ENCODE peak calls at places on chromosomes 7 and 10, in four cellular contexts. P is body of pancreas; F is activated effector memory CD4-positive, alpha-beta T cell treated with anti-CD3 and anti-CD28 coated beads, Interleukin-2, amount 50 U/mL, for 16 hours; K is cardiac muscle cell. D is an unnamed sample.
A peak's percentile ranks its signal among the peaks of the same experiment; 100 is the strongest.

GRCh38 chr7:109864263-109864662 is 1226.7 kb upstream of the LRRN3 start:
- DNase-seq in P (no peak), F (no peak), K (no peak), D (no peak)

GRCh38 chr7:32890553-32891045 is 961 bp downstream of the KBTBD2 start:
- DNase-seq in P (peak; percentile 29), F (peak; percentile 68), K (peak; percentile 81), D (peak; percentile 53)

GRCh38 chr10:22821501-22821900 is 106.4 kb upstream of the ARMC3 start:
- DNase-seq in K (peak; percentile 71), F (no peak), P (no peak), D (no peak)

GRCh38 chr7:12056381-12056780 is 154.7 kb upstream of the TMEM106B start:
- DNase-seq in F (no peak), K (peak; percentile 2), P (no peak), D (no peak)

GRCh38 chr10:27865221-27865635 is 119.6 kb upstream of the MKX start:
- DNase-seq in F (no peak), K (no peak), P (no peak), D (no peak)

GRCh38 chr10:123573236-123574147 is 92.7 kb upstream of the GPR26 start:
- DNase-seq in P (peak; percentile 73), F (peak; percentile 76), K (peak; percentile 27), D (peak; percentile 40)

GRCh38 chr10:103458720-103459119 is at the start of gene CALHM1:
- DNase-seq in P (no peak), K (no peak), F (no peak), D (no peak)

GRCh38 chr7:121278120-121279021 is 50.4 kb upstream of the WNT16 start:
- DNase-seq in K (peak; percentile 48), F (no peak), P (no peak), D (no peak)

GRCh38 chr7:112422842-112423496 is 27.3 kb upstream of the IFRD1 start:
- DNase-seq in P (peak; percentile 89), K (peak; percentile 96), F (peak; percentile 64), D (peak; percentile 84)

GRCh38 chr10:127888526-127889312 is 4.0 kb downstream of the CLRN3 start:
- DNase-seq in K (no peak), F (no peak), P (no peak), D (no peak)

GRCh38 chr10:79443338-79444242 is 1.8 kb downstream of the ZCCHC24 start:
- DNase-seq in F (peak; percentile 60), K (peak; percentile 23), P (no peak), D (peak; percentile 24)

GRCh38 chr10:14366760-14367159 is 36.0 kb upstream of the FRMD4A start:
- DNase-seq in F (no peak), P (peak; percentile 48), K (no peak), D (no peak)

GRCh38 chr10:28179490-28180099 is 123.3 kb downstream of the MPP7 start:
- DNase-seq in P (no peak), K (peak; percentile 76), F (no peak), D (peak; percentile 36)

GRCh38 chr7:149774237-149775175 is 1.1 kb upstream of the ZNF467 start:
- DNase-seq in F (no peak), K (peak; percentile 36), P (peak; percentile 35), D (no peak)

GRCh38 chr10:9762966-9763656 is 1254.6 kb upstream of the CELF2 start:
- DNase-seq in F (no peak), K (peak; percentile 91), P (no peak), D (no peak)

GRCh38 chr10:22505923-22506685 is 160.8 kb downstream of the SPAG6 start:
- DNase-seq in P (peak; percentile 7), K (peak; percentile 5), F (peak; percentile 71), D (peak; percentile 85)

GRCh38 chr10:51224610-51225230 is 150.4 kb downstream of the PRKG1 start:
- DNase-seq in K (peak; percentile 80), P (no peak), F (no peak), D (no peak)

GRCh38 chr10:78914502-78915330 is 154.1 kb upstream of the ZMIZ1 start:
- DNase-seq in F (no peak), P (peak; percentile 70), K (no peak), D (peak; percentile 15)

GRCh38 chr10:18618995-18619394 is 32.4 kb downstream of the NSUN6 start:
- DNase-seq in K (no peak), P (no peak), F (no peak), D (peak; percentile 62)

GRCh38 chr7:102008535-102009262 is 191.3 kb downstream of the CUX1 start:
- DNase-seq in F (no peak), P (peak; percentile 27), K (no peak), D (no peak)

GRCh38 chr7:4730276-4730675 is 45.1 kb upstream of the AP5Z1 start:
- DNase-seq in F (no peak), P (no peak), K (no peak), D (no peak)

GRCh38 chr10:22259280-22259679 is 41.5 kb upstream of the EBLN1 start:
- DNase-seq in P (no peak), K (peak; percentile 60), F (no peak), D (no peak)

GRCh38 chr10:63157845-63158624 is 24.9 kb downstream of the NRBF2 start:
- DNase-seq in P (no peak), F (peak; percentile 72), K (peak; percentile 95), D (peak; percentile 34)

GRCh38 chr7:16026253-16027020 is 340.0 kb upstream of the MEOX2 start:
- DNase-seq in F (no peak), P (no peak), K (peak; percentile 78), D (no peak)

GRCh38 chr10:62492012-62492869 is 118.1 kb downstream of the ZNF365 start:
- DNase-seq in P (no peak), F (no peak), K (peak; percentile 50), D (no peak)

GRCh38 chr7:11726251-11727155 is 105.5 kb downstream of the THSD7A start:
- DNase-seq in F (no peak), P (peak; percentile 19), K (peak; percentile 84), D (peak; percentile 5)

GRCh38 chr10:74063256-74063655 is 65.3 kb downstream of the VCL start:
- DNase-seq in F (no peak), P (no peak), K (peak; percentile 38), D (no peak)

D was measured in prostate gland.